ENCODE peak calls at places on chromosome 15, in nine cellular contexts. I is endothelial cell of umbilical vein, G is transverse colon, T is lower leg skin, Y is IMR-90, O is adrenal gland, D is right lobe of liver, J is uterus, Q is HCT116. V is an unnamed sample.

GRCh38 chr15:80440024-80440423 is 35.8 kb downstream of the ARNT2 start:
- DNase-seq in O (no peak), G (no peak), Y (no peak), J (no peak), T (no peak), Q (no peak), D (no peak), I (no peak), V (no peak)

GRCh38 chr15:70347766-70348558 is 250.2 kb upstream of the TLE3 start:
- DNase-seq in Y (no peak), D (no peak), T (no peak), G (no peak), I (no peak), O (no peak), J (no peak), Q (no peak), V (no peak)

GRCh38 chr15:68699881-68700394 is 120.8 kb downstream of the ANP32A start:
- DNase-seq in Y (no peak), D (no peak), O (no peak), J (peak), G (no peak), Q (no peak), T (no peak), I (no peak), V (no peak)

GRCh38 chr15:60973637-60974415 is 255.3 kb downstream of the RORA start:
- DNase-seq in D (no peak), T (no peak), J (no peak), I (peak), G (no peak), Y (peak), Q (no peak), O (no peak), V (no peak)

GRCh38 chr15:41661529-41662225 is 1.5 kb downstream of the MGA start:
- DNase-seq in J (peak), G (peak), Q (no peak), I (peak), Y (peak), D (peak), O (peak), T (peak), V (peak)

GRCh38 chr15:74781673-74782595 is at the start of gene CSK:
- DNase-seq in T (no peak), G (peak), D (peak), Q (no peak), Y (peak), O (peak), I (peak), J (no peak), V (peak)

GRCh38 chr15:65303687-65304392 is 637 bp upstream of the RNU5B-1 start:
- DNase-seq in J (peak), D (no peak), T (peak), Q (peak), Y (peak), G (peak), I (peak), O (peak), V (no peak)

GRCh38 chr15:45457641-45458539 is 64.7 kb downstream of the SLC30A4 start:
- DNase-seq in Y (peak), Q (peak), O (peak), J (peak), G (peak), D (peak), I (peak), T (peak), V (peak)

GRCh38 chr15:90232941-90233700 is 620 bp downstream of the CIB1 start:
- DNase-seq in Q (no peak), I (peak), Y (peak), G (peak), D (peak), J (no peak), T (no peak), O (peak), V (peak)

GRCh38 chr15:70794596-70795310 is 31.4 kb upstream of the UACA start:
- DNase-seq in O (no peak), I (no peak), D (no peak), J (no peak), T (no peak), G (no peak), Q (no peak), Y (peak), V (no peak)

GRCh38 chr15:49742381-49742780 is 121.5 kb downstream of the DTWD1 start:
- DNase-seq in D (peak), Q (no peak), G (peak), I (no peak), Y (no peak), J (no peak), O (no peak), T (no peak), V (no peak)

GRCh38 chr15:57769266-57769665 is 62.8 kb downstream of the POLR2M start:
- DNase-seq in I (peak), G (no peak), Q (no peak), D (no peak), T (peak), Y (peak), O (no peak), J (peak), V (no peak)

GRCh38 chr15:61315471-61315870 is 86.4 kb upstream of the RORA start:
- DNase-seq in T (no peak), D (no peak), O (no peak), I (no peak), J (no peak), Y (no peak), G (no peak), Q (no peak), V (no peak)

DNA sequence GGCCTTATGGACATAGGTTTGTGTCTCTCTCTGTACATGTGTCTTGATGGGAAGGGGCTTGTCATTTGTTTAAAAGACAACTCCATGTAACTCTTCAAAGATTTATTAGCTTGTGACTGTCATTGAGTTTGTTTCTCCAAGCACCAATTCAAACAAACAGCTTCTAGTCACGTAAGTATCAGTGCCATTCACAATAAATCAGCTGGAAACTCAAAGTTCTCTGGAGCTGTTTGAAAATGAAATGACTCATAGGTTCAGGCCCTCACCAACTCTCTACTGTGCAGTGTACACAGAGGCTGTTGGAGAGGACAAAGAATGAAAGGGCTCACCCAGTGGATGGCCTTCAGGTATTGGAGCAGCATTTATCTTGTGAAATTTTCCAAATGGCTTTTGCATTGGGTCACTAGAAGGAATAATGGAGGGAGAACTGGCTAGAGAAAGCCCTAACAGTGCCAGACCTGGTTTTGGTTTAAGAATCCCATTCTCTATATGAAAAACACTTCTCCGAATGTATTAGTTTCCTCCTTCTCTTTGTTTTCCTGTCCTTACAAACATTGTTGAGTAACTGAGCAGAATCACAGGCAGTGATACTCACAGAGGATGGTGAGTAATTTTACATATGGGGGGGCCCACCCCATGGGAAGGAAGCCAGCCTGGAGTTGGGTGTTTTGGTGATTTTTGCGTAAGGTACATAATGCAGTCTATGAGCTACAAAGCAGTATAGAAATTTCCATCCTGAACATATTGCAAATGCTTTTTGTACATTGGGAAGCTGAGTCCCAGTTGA is 476.5 kb downstream of the AGBL1 start:
- DNase-seq in O (no peak), D (no peak), G (no peak), Y (no peak), J (no peak), I (no peak), Q (no peak), T (no peak), V (no peak)
- TF ChIP-seq POLR2A in O (no peak), D (no peak), G (no peak), Y (no peak), J (no peak), I (no peak), Q (no peak), T (no peak), V (no peak)

GRCh38 chr15:94855018-94855408 is 623.7 kb downstream of the MCTP2 start:
- DNase-seq in Y (no peak), I (no peak), Q (no peak), G (no peak), D (no peak), T (no peak), O (no peak), J (no peak), V (no peak)

GRCh38 chr15:94857466-94857865 is 626.1 kb downstream of the MCTP2 start:
- DNase-seq in I (no peak), O (no peak), G (no peak), Q (no peak), Y (no peak), J (no peak), T (no peak), D (no peak), V (no peak)

GRCh38 chr15:94856267-94856854 is 625.0 kb downstream of the MCTP2 start:
- DNase-seq in D (no peak), I (no peak), J (no peak), O (no peak), Q (no peak), Y (no peak), G (no peak), T (no peak), V (no peak)

GRCh38 chr15:94858011-94858410 is 626.6 kb downstream of the MCTP2 start:
- DNase-seq in Y (no peak), O (no peak), G (no peak), D (no peak), T (no peak), J (no peak), I (no peak), Q (no peak), V (no peak)

DNA sequence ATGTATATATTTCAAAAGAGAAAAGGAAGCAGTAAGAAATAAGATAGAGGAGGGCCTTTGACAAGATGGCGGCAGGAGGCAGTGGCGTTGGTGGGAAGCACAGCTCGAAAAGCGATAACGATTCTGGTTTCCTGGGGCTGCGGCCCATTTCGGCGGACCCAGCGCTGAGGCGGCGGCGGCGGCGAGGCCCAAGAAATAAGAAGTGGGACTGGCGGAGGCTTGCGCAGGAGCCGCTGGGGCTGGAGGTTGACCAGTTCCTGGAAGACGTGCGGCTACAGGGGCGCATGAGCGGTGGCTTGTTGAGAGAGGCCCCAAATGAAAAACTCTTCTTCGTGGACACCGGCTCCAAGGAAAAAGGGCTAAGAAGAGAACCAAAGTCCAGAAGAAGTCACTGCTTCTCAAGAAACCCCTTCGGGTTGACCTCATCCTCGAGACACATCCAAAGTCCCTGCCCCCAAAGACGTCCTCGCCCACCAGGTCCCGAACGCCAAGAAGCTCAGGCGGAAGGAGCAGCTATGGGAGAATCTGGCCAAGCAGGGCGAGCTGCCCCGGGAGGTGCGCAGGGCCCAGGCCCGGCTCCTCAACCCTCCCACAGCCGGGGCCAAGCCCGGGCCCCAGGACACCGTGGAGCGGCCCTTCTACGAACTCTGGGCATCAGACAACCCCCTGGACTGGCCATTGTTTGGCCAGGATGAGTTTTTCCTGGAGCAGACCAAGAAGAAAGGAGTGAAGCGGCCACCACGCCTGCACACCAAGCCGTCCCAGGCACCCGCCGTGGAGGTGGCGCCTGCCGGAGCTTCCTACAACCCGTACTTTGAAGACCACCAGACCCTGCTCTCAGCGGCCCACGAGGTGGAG is 624.3 kb downstream of the MCTP2 start:
- DNase-seq in Y (no peak), D (no peak), Q (no peak), J (no peak), T (no peak), G (no peak), I (no peak), O (no peak), V (no peak)
- TF ChIP-seq POLR2A in Y (no peak), D (no peak), Q (no peak), J (no peak), T (no peak), G (no peak), I (no peak), O (no peak), V (no peak)

DNA sequence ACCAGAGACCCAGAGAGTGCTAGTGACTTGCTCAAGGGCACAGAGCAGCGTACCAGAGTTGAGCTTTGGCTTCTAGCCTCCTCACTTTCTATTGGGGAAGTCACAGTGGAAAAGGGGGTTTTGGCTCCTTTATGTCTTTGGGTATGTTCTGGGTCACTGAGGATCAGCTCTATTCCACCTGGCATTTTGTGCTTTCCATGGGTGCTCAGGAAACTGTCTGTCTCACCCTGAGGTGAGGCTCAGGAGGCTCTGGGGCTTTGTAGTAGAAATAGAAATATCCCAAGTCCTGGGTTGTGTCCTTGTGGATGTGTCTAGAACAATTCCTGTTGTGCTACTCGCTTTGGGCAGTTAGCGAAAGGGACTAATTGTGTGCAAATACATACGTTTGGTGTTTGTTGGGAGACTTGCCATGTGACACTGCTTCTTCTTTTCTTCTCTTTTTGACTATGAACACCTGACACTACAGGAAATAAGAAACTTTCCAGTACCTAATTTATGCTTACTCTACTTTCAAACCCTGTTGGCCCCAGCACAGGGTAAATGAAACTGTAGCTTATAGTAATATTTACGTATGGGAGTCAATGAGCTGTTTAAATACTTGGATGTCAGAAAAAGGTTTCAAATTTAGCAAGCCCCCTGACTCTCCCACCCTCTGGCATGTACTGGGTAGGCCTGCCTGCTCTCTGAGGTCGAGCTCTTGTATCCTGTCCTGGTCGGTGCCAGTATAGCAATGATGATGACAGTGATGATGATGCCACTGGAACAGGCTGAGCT is 35.6 kb downstream of the SMAD3 start:
- DNase-seq in I (no peak), T (no peak), J (no peak), O (no peak), D (no peak), Y (no peak), G (no peak), Q (no peak), V (no peak)
- TF ChIP-seq POLR2A in I (no peak), T (no peak), J (no peak), O (no peak), D (no peak), Y (no peak), G (no peak), Q (no peak), V (no peak)

DNA sequence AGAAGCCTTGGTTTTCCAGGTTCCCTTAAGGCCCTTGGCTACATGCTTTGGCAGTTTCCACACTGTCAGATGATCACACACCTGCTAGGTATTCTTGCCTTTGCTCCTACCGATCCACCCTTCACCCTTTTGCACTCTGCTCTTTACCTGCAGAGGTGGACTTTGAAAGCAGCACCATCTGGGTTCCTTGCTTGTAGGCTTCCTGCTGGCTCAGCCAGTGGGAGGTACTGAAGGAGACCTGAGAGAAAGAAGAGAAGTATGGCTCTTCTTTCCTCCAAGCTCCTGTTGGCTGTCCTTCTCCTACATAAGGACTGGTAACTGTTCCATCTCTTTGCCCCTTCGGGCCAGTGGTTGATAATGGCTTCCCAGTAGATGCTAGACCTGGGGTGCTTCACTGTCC is 7.2 kb upstream of the ZNF592 start:
- DNase-seq in G (peak), D (no peak), T (no peak), O (no peak), Q (no peak), J (no peak), I (no peak), Y (no peak), V (no peak)
- TF ChIP-seq POLR2A in G (peak), D (no peak), T (no peak), O (no peak), Q (no peak), J (no peak), I (no peak), Y (no peak), V (no peak)

GRCh38 chr15:78538358-78538757 is 1.9 kb upstream of the PSMA4 start:
- DNase-seq in D (no peak), I (no peak), J (no peak), G (no peak), T (no peak), Q (no peak), Y (no peak), O (no peak), V (no peak)

GRCh38 chr15:78541744-78542034 is 1.4 kb downstream of the PSMA4 start:
- DNase-seq in J (no peak), O (no peak), T (no peak), D (no peak), G (no peak), Y (no peak), I (no peak), Q (no peak), V (no peak)

GRCh38 chr15:78542647-78543046 is 2.4 kb downstream of the PSMA4 start:
- DNase-seq in O (no peak), J (no peak), T (no peak), Q (no peak), G (no peak), I (no peak), Y (no peak), D (no peak), V (no peak)

GRCh38 chr15:78540955-78541743 is 905 bp downstream of the PSMA4 start:
- DNase-seq in I (no peak), G (no peak), Y (peak), Q (no peak), J (no peak), D (no peak), O (no peak), T (no peak), V (peak)

GRCh38 chr15:78540135-78540954 is at the start of gene PSMA4:
- DNase-seq in I (peak), Q (peak), D (peak), J (peak), G (peak), O (peak), Y (peak), T (peak), V (peak)
- TF ChIP-seq POLR2A in I (no peak), Q (peak), D (peak), J (peak), G (peak), O (peak), Y (peak), T (no peak), V (peak)

GRCh38 chr15:52109559-52110451 is 2.8 kb downstream of the BCL2L10 start:
- DNase-seq in Q (no peak), T (no peak), I (no peak), G (no peak), J (no peak), Y (no peak), O (no peak), D (no peak), V (no peak)
- TF ChIP-seq POLR2A in Q (no peak), T (no peak), I (no peak), G (no peak), J (no peak), Y (no peak), O (no peak), D (no peak), V (no peak)

GRCh38 chr15:43796566-43796965 is 3.5 kb downstream of the SERINC4 start:
- DNase-seq in I (no peak), D (no peak), Q (no peak), G (no peak), O (no peak), J (no peak), Y (no peak), T (no peak), V (no peak)
- TF ChIP-seq POLR2A in I (no peak), D (no peak), Q (no peak), G (no peak), O (no peak), J (no peak), Y (no peak), T (no peak), V (no peak)

V was measured in erythroblast.